ENCODE peak calls at places on chromosomes 12 and 14, in seven cellular contexts. U is amygdala, Q is HCEC 1CT, B is fibroblast of the aortic adventitia, P is non-pigmented ciliary epithelial cell, A is HTR-8/SVneo, F is activated T-cell treated with anti-CD3 and anti-CD28 coated beads for 24 hours. H is an unnamed sample.

GRCh38 chr12:88063375-88063774 is 34.2 kb upstream of the C12orf50 start:
- DNase-seq in Q (peak), U (no peak), A (peak), B (no peak), P (no peak), F (no peak), H (no peak)

GRCh38 chr12:119710941-119711551 is 43.1 kb downstream of the PRKAB1 start:
- DNase-seq in P (no peak), B (no peak), A (no peak), F (no peak), Q (no peak), U (no peak), H (peak)

GRCh38 chr12:89825591-89826449 is 117.2 kb upstream of the ATP2B1 start:
- DNase-seq in A (peak), P (no peak), Q (peak), U (no peak), F (no peak), B (peak), H (no peak)

GRCh38 chr12:124568431-124569374 is 1.3 kb upstream of the NCOR2 start:
- DNase-seq in B (peak), Q (peak), P (peak), A (no peak), F (no peak), U (no peak), H (peak)

GRCh38 chr14:86915416-86915815 is 1077.6 kb downstream of the GALC start:
- DNase-seq in U (no peak), F (no peak), A (no peak), B (peak), P (no peak), Q (no peak), H (no peak)

GRCh38 chr12:12560587-12561304 is 1.9 kb downstream of the DUSP16 start:
- DNase-seq in Q (peak), A (peak), B (peak), U (no peak), F (peak), P (peak), H (peak)

GRCh38 chr14:72433511-72433910 is 460.4 kb downstream of the DPF3 start:
- DNase-seq in F (no peak), P (peak), Q (peak), B (peak), A (no peak), U (no peak), H (no peak)

GRCh38 chr12:128587918-128588317 is 235.8 kb downstream of the SLC15A4 start:
- DNase-seq in B (no peak), U (no peak), Q (no peak), F (no peak), A (no peak), P (no peak), H (no peak)

GRCh38 chr14:93707475-93707874 is 80.8 kb downstream of the PRIMA1 start:
- DNase-seq in F (no peak), A (no peak), U (no peak), Q (no peak), P (no peak), B (no peak), H (no peak)

GRCh38 chr14:101755591-101756324 is 5.8 kb upstream of the PPP2R5C start:
- DNase-seq in U (no peak), P (no peak), A (no peak), B (no peak), Q (no peak), F (no peak), H (no peak)

GRCh38 chr12:28164644-28165313 is 25.5 kb upstream of the CCDC91 start:
- DNase-seq in U (no peak), A (no peak), B (no peak), P (no peak), F (no peak), Q (no peak), H (no peak)

GRCh38 chr12:2191534-2192153 is 138.9 kb downstream of the CACNA1C start:
- DNase-seq in Q (no peak), A (no peak), B (no peak), P (no peak), F (no peak), U (no peak), H (no peak)

GRCh38 chr12:23139026-23139425 is 514.1 kb downstream of the ETNK1 start:
- DNase-seq in F (no peak), U (no peak), A (no peak), P (no peak), B (no peak), Q (no peak), H (no peak)

GRCh38 chr14:61988240-61988639 is 226.0 kb downstream of the SNAPC1 start:
- DNase-seq in P (no peak), F (no peak), U (no peak), Q (no peak), A (no peak), B (no peak), H (no peak)

GRCh38 chr14:93115069-93115919 is 431 bp downstream of the ITPK1 start:
- DNase-seq in Q (peak), A (peak), F (peak), P (no peak), B (peak), U (peak), H (peak)

GRCh38 chr12:64806593-64806992 is 17.9 kb upstream of the TBC1D30 start:
- DNase-seq in P (peak), Q (peak), A (no peak), F (no peak), B (no peak), U (no peak), H (no peak)

GRCh38 chr14:72892879-72893635 is 844 bp downstream of the DPF3 start:
- DNase-seq in U (peak), Q (no peak), P (no peak), B (peak), F (no peak), A (peak), H (peak)

GRCh38 chr12:666766-667308 is 3.6 kb upstream of the NINJ2 start:
- DNase-seq in P (no peak), U (no peak), Q (peak), F (no peak), B (peak), A (no peak), H (no peak)

GRCh38 chr12:49108958-49109404 is 1.7 kb downstream of the LMBR1L start:
- DNase-seq in P (no peak), U (no peak), F (no peak), B (peak), A (no peak), Q (peak), H (no peak)

GRCh38 chr12:47407730-47408129 is 298.1 kb downstream of the RPAP3 start:
- DNase-seq in P (no peak), U (no peak), Q (no peak), B (no peak), A (no peak), F (no peak), H (no peak)

GRCh38 chr14:59310644-59311043 is 122.2 kb downstream of the DAAM1 start:
- DNase-seq in F (no peak), P (no peak), A (peak), U (no peak), B (no peak), Q (no peak), H (no peak)

GRCh38 chr12:124551268-124552144 is 15.9 kb downstream of the NCOR2 start:
- DNase-seq in F (no peak), P (no peak), A (no peak), Q (no peak), B (no peak), U (no peak), H (peak)

GRCh38 chr12:52496590-52497071 is 3.6 kb upstream of the KRT6A start:
- DNase-seq in B (peak), A (peak), U (no peak), Q (peak), P (no peak), F (no peak), H (no peak)

GRCh38 chr12:112543666-112544185 is 125.0 kb downstream of the PTPN11 start:
- DNase-seq in U (peak), B (no peak), F (no peak), Q (no peak), A (no peak), P (no peak), H (peak)

GRCh38 chr12:62192486-62193250 is 67.5 kb upstream of the USP15 start:
- DNase-seq in U (peak), F (peak), P (peak), A (peak), B (peak), Q (peak), H (peak)

GRCh38 chr14:76086636-76087035 is 65.1 kb upstream of the GPATCH2L start:
- DNase-seq in B (no peak), Q (no peak), P (no peak), F (no peak), U (peak), A (no peak), H (peak)

GRCh38 chr14:26528415-26529182 is 69.2 kb downstream of the NOVA1 start:
- DNase-seq in Q (no peak), F (no peak), P (no peak), A (no peak), U (no peak), B (peak), H (no peak)

GRCh38 chr14:76654573-76654955 is 106.7 kb upstream of the VASH1 start:
- DNase-seq in P (no peak), F (no peak), Q (no peak), A (no peak), U (no peak), B (no peak), H (no peak)